ENCODE peak calls at places on chromosomes 12 and 14, in ten cellular contexts. J is HepG2, R is H1, Z is suprapubic skin, K is upper lobe of left lung, T is SK-N-SH, C is stomach, I is GM12878, X is K562, L is sigmoid colon. M is an unnamed sample.

GRCh38 chr12:11853126-11853525 is 203.7 kb downstream of the ETV6 start:
- DNase-seq in K (no peak), L (no peak), C (no peak), Z (no peak), T (no peak), I (no peak), J (no peak), R (no peak), X (no peak), M (peak; percentile 49)

GRCh38 chr14:61219673-61220072 is 61.5 kb downstream of the TMEM30B start:
- DNase-seq in Z (no peak), R (no peak), C (no peak), K (no peak), L (no peak), X (no peak), I (no peak), T (no peak), J (no peak), M (no peak)

GRCh38 chr14:24096545-24097181 is 2.6 kb downstream of the PCK2 start:
- DNase-seq in C (no peak), I (no peak), X (no peak), L (no peak), K (no peak), J (no peak), Z (no peak), R (no peak), T (no peak), M (no peak)

GRCh38 chr14:105092912-105093425 is 27.7 kb upstream of the GPR132 start:
- DNase-seq in I (no peak), K (peak; percentile 62), R (peak; percentile 59), J (no peak), C (peak; percentile 70), X (peak; percentile 36), T (peak; percentile 92), Z (peak; percentile 76), L (peak; percentile 82), M (peak; percentile 76)

GRCh38 chr12:92544321-92544720 is 158.5 kb upstream of the PLEKHG7 start:
- DNase-seq in T (no peak), R (no peak), I (no peak), J (no peak), K (no peak), L (no peak), X (no peak), Z (no peak), C (no peak), M (no peak)

GRCh38 chr14:55702501-55702900 is 122.5 kb downstream of the KTN1 start:
- DNase-seq in R (no peak), X (no peak), K (no peak), L (no peak), Z (no peak), C (no peak), J (no peak), T (no peak), I (no peak), M (no peak)

GRCh38 chr12:121799842-121800693 is 3.7 kb upstream of the SETD1B start:
- DNase-seq in X (peak; percentile 94), L (peak; percentile 97), Z (peak; percentile 96), I (no peak), C (peak; percentile 90), J (peak; percentile 84), K (peak; percentile 93), T (peak; percentile 75), R (no peak), M (peak; percentile 94)

GRCh38 chr14:74571901-74572828 is 39.9 kb downstream of the LTBP2 start:
- DNase-seq in R (no peak), I (no peak), X (no peak), C (no peak), J (peak; percentile 38), L (no peak), Z (no peak), T (no peak), K (no peak), M (peak; percentile 21)

GRCh38 chr12:54981796-54982195 is 2.8 kb downstream of the TESPA1 start:
- DNase-seq in I (no peak), J (no peak), C (no peak), X (no peak), T (no peak), L (no peak), K (no peak), Z (no peak), R (no peak), M (no peak)

GRCh38 chr12:16399110-16399509 is 51.7 kb downstream of the MGST1 start:
- DNase-seq in T (no peak), C (no peak), K (no peak), I (no peak), L (no peak), X (no peak), J (no peak), R (no peak), Z (no peak), M (no peak)

GRCh38 chr12:102406033-102406584 is 74.3 kb downstream of the IGF1 start:
- DNase-seq in X (peak; percentile 71), L (peak; percentile 69), J (no peak), R (no peak), K (peak; percentile 24), Z (no peak), T (peak; percentile 46), I (peak; percentile 77), C (peak; percentile 45), M (peak; percentile 17)

GRCh38 chr12:64323476-64324225 is 66.9 kb downstream of the C12orf56 start:
- DNase-seq in J (no peak), X (no peak), R (no peak), K (no peak), Z (no peak), L (no peak), I (no peak), C (no peak), T (no peak), M (no peak)

DNA sequence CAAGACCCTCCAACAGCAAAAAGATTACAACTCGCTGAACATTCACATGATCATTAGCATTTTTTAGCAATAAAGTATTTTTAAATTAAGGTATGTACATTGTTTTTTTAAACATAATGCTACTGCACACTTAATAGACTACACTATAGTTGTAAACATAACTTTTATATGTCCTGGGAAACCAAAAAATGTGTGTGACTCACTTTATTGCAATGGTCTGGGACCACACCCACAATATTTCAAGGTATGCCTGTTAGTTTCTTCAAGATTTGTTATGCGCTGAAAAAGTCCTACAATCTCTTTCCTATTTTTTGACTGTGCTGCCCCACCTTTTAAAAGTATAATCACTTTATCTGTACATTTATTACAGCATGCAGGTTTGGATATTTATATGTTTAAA is 30.4 kb upstream of the PCNX4 start:
- DNase-seq in C (no peak), J (no peak), X (no peak), Z (no peak), K (no peak), T (no peak), R (no peak), L (no peak), I (no peak), M (no peak)
- TF ChIP-seq CTCF in C (no peak), J (no peak), X (no peak), Z (no peak), K (no peak), T (no peak), R (no peak), L (no peak), I (no peak), M (no peak)

GRCh38 chr12:989751-990278 is 1.2 kb upstream of the ERC1 start:
- DNase-seq in I (no peak), Z (no peak), R (no peak), K (peak; percentile 28), L (peak; percentile 67), X (peak; percentile 53), T (peak; percentile 73), C (no peak), J (peak; percentile 66), M (peak; percentile 13)
- TF ChIP-seq EP300 in I (no peak), Z (no peak), R (no peak), K (no peak), L (no peak), X (no peak), T (no peak), C (no peak), J (no peak), M (no peak)

GRCh38 chr14:33030406-33030805 is 91.7 kb downstream of the NPAS3 start:
- DNase-seq in Z (no peak), R (no peak), K (no peak), T (no peak), I (no peak), L (no peak), J (no peak), X (no peak), C (no peak), M (no peak)
- TF ChIP-seq POLR2AphosphoS5 in Z (no peak), R (no peak), K (no peak), T (no peak), I (no peak), L (no peak), J (no peak), X (no peak), C (no peak), M (no peak)

DNA sequence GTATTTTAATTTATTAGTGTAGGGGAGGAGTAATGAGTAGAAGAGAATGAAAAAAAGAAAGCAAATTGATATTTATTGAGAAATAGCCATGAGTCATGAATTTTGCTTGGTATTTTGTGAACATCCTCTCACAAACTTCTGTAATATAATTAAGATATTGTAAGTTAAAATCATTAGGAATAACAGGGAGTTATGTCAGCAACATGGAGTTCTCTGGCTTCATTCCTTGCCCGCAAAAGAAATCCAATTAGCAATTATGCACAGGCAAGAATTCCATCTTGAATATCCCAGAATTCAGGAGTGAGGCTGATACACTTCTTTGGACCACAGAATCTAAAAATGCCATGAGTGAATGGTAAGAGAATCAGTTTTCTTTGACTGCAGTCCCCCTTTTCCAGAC is 94.3 kb upstream of the PTHLH start:
- DNase-seq in Z (no peak), J (no peak), I (no peak), T (no peak), X (no peak), C (no peak), R (no peak), L (no peak), K (no peak), M (no peak)
- TF ChIP-seq CTCF in Z (no peak), J (no peak), I (no peak), T (no peak), X (no peak), C (no peak), R (no peak), L (no peak), K (no peak), M (no peak)

GRCh38 chr12:65998536-65999530 is 131.7 kb downstream of the LLPH start:
- DNase-seq in J (no peak), I (no peak), X (no peak), K (no peak), C (no peak), T (no peak), L (no peak), Z (no peak), R (no peak), M (no peak)

GRCh38 chr12:65993173-65993572 is 137.4 kb downstream of the LLPH start:
- DNase-seq in C (no peak), I (no peak), T (no peak), L (no peak), K (no peak), J (no peak), R (no peak), Z (no peak), X (no peak), M (no peak)

GRCh38 chr12:65998031-65998430 is 132.5 kb downstream of the LLPH start:
- DNase-seq in K (no peak), L (no peak), Z (no peak), R (no peak), I (no peak), J (no peak), C (no peak), X (no peak), T (no peak), M (no peak)

GRCh38 chr12:65994318-65994717 is 136.2 kb downstream of the LLPH start:
- DNase-seq in R (no peak), T (no peak), I (no peak), Z (no peak), J (no peak), L (no peak), X (no peak), K (no peak), C (no peak), M (no peak)

GRCh38 chr12:65996146-65996545 is 134.4 kb downstream of the LLPH start:
- DNase-seq in Z (no peak), T (no peak), R (no peak), I (no peak), K (no peak), L (no peak), C (no peak), J (no peak), X (no peak), M (no peak)
- TF ChIP-seq EP300 in Z (no peak), T (no peak), R (no peak), I (no peak), K (no peak), L (no peak), C (no peak), J (no peak), X (no peak), M (no peak)